ENCODE peak calls at places on chromosomes 2 and 18, in seven cellular contexts. P is activated naive CD4-positive, alpha-beta T cell; R is fibroblast of the aortic adventitia; J is kidney tubule cell; C is COR-L47; V is SJCRH30; D is psoas muscle. K is an unnamed sample.

GRCh38 chr2:233418761-233419625 is 64.7 kb downstream of the DGKD start:
- DNase-seq in C (no peak), R (no peak), V (no peak), P (no peak), D (peak; percentile 75), J (no peak), K (peak; percentile 91)

GRCh38 chr2:198930170-198930569 is 527.6 kb downstream of the SATB2 start:
- DNase-seq in D (no peak), R (peak; percentile 4), J (peak; percentile 3), V (peak; percentile 15), P (no peak), C (no peak), K (no peak)

GRCh38 chr2:189526241-189526640 is 54.3 kb downstream of the SLC40A1 start:
- DNase-seq in J (no peak), V (no peak), P (no peak), R (no peak), C (no peak), D (no peak), K (no peak)

GRCh38 chr2:185291035-185291647 is 447.5 kb upstream of the FSIP2 start:
- DNase-seq in P (no peak), C (peak; percentile 33), D (no peak), J (peak; percentile 66), V (peak; percentile 60), R (peak; percentile 59), K (no peak)

GRCh38 chr2:156892449-156893335 is 364.8 kb upstream of the GALNT5 start:
- DNase-seq in R (peak; percentile 48), C (peak; percentile 53), V (peak; percentile 58), J (peak; percentile 74), D (no peak), P (no peak), K (no peak)

GRCh38 chr2:36482576-36483214 is 115.3 kb downstream of the FEZ2 start:
- DNase-seq in R (no peak), D (no peak), C (no peak), V (peak; percentile 24), P (no peak), J (peak; percentile 97), K (no peak)

GRCh38 chr2:172281648-172282576 is 145.5 kb upstream of the ITGA6 start:
- DNase-seq in J (peak; percentile 68), D (no peak), P (no peak), C (no peak), R (peak; percentile 58), V (no peak), K (no peak)

GRCh38 chr18:21307578-21307977 is 65.5 kb downstream of the GREB1L start:
- DNase-seq in D (no peak), P (no peak), V (no peak), C (no peak), J (no peak), R (no peak), K (no peak)

GRCh38 chr2:85584354-85584856 is at the start of gene VAMP5:
- DNase-seq in J (no peak), R (no peak), C (no peak), P (no peak), V (no peak), D (peak; percentile 56), K (peak; percentile 90)

GRCh38 chr2:131413148-131413747 is 49.3 kb upstream of the RAB6D start:
- DNase-seq in J (peak; percentile 60), P (no peak), R (peak; percentile 79), C (peak; percentile 45), D (no peak), V (peak; percentile 71), K (no peak)

GRCh38 chr18:52175406-52175805 is 164.6 kb upstream of the DCC start:
- DNase-seq in V (no peak), P (no peak), R (no peak), J (no peak), C (no peak), D (no peak), K (no peak)

GRCh38 chr2:103445356-103445755 is 683.5 kb downstream of the TMEM182 start:
- DNase-seq in C (peak; percentile 82), P (no peak), J (peak; percentile 4), V (peak; percentile 17), D (no peak), R (no peak), K (no peak)

GRCh38 chr18:45324489-45325111 is 290.7 kb upstream of the SLC14A2 start:
- DNase-seq in P (no peak), D (peak; percentile 88), R (peak; percentile 94), V (no peak), J (peak; percentile 71), C (peak; percentile 47), K (no peak)

GRCh38 chr2:225400060-225400511 is 576 bp downstream of the NYAP2 start:
- DNase-seq in D (peak; percentile 13), R (peak; percentile 68), P (no peak), C (peak; percentile 64), V (peak; percentile 91), J (peak; percentile 39), K (no peak)

GRCh38 chr2:109351164-109351756 is 222.3 kb downstream of the SH3RF3 start:
- DNase-seq in C (no peak), R (peak; percentile 74), V (peak; percentile 23), D (peak; percentile 80), J (peak; percentile 85), P (no peak), K (no peak)

GRCh38 chr2:17979707-17980106 is 101.2 kb downstream of the KCNS3 start:
- DNase-seq in J (peak; percentile 48), V (no peak), R (peak; percentile 39), D (no peak), C (no peak), P (no peak), K (no peak)

GRCh38 chr2:85713836-85714235 is 19.7 kb downstream of the GNLY start:
- DNase-seq in C (no peak), P (no peak), R (no peak), J (no peak), V (no peak), D (no peak), K (no peak)

GRCh38 chr2:85133751-85134254 is 611 bp downstream of the TCF7L1 start:
- DNase-seq in J (peak; percentile 34), C (no peak), R (peak; percentile 51), P (no peak), D (peak; percentile 58), V (peak; percentile 67), K (peak; percentile 79)

GRCh38 chr2:10271946-10272345 is 30.8 kb upstream of the HPCAL1 start:
- DNase-seq in R (no peak), V (no peak), D (no peak), P (no peak), J (no peak), C (no peak), K (peak; percentile 72)

GRCh38 chr2:200406379-200406778 is 99.9 kb downstream of the SPATS2L start:
- DNase-seq in P (no peak), V (peak; percentile 43), R (no peak), D (no peak), C (no peak), J (peak; percentile 46), K (no peak)

GRCh38 chr2:75289771-75290170 is 90.5 kb upstream of the TACR1 start:
- DNase-seq in P (no peak), D (no peak), R (peak; percentile 30), V (no peak), C (no peak), J (peak; percentile 25), K (no peak)

GRCh38 chr18:47749195-47749973 is 181.1 kb downstream of the SMAD2 start:
- DNase-seq in D (peak; percentile 81), J (peak; percentile 68), C (peak; percentile 90), V (peak; percentile 65), R (peak; percentile 61), P (peak; percentile 76), K (peak; percentile 96)

GRCh38 chr2:192571636-192572035 is 376.9 kb upstream of the TMEFF2 start:
- DNase-seq in V (peak; percentile 64), J (no peak), D (no peak), R (no peak), C (no peak), P (no peak), K (no peak)

GRCh38 chr2:98759338-98759737 is 28.4 kb upstream of the MGAT4A start:
- DNase-seq in P (no peak), R (no peak), J (no peak), V (no peak), D (no peak), C (no peak), K (no peak)

GRCh38 chr2:236545814-236546480 is 23.7 kb upstream of the ACKR3 start:
- DNase-seq in D (no peak), J (no peak), R (no peak), C (no peak), V (peak; percentile 87), P (no peak), K (no peak)

GRCh38 chr2:231386446-231386845 is 9.1 kb upstream of the B3GNT7 start:
- DNase-seq in C (no peak), J (peak; percentile 82), V (no peak), D (no peak), R (peak; percentile 40), P (no peak), K (no peak)

GRCh38 chr2:203928849-203929248 is 7.7 kb upstream of the ICOS start:
- DNase-seq in V (no peak), D (no peak), R (peak; percentile 32), J (peak; percentile 4), C (no peak), P (no peak), K (no peak)

GRCh38 chr2:110678457-110679336 is 834 bp upstream of the BUB1 start:
- DNase-seq in J (no peak), D (no peak), C (peak; percentile 24), R (peak; percentile 33), P (no peak), V (peak; percentile 43), K (peak; percentile 83)

GRCh38 chr18:76886112-76886511 is 63.8 kb downstream of the ZNF236 start:
- DNase-seq in R (no peak), P (no peak), D (no peak), J (no peak), C (no peak), V (no peak), K (no peak)